ENCODE peak calls at places on chromosomes 2 and 18, in six cellular contexts. O, A, W, T, G and S are unnamed samples.
A peak's percentile ranks its signal among the peaks of the same experiment; 100 is the strongest.

GRCh38 chr2:160252278-160252887 is 52.3 kb upstream of the ITGB6 start:
- DNase-seq in G (peak; percentile 60), W (no peak), T (peak; percentile 38), O (no peak), A (peak; percentile 74), S (peak; percentile 77)

GRCh38 chr2:220334210-220334609 is 706.8 kb downstream of the SLC4A3 start:
- DNase-seq in A (no peak), O (no peak), G (peak; percentile 11), T (peak; percentile 85), W (no peak), S (no peak)

GRCh38 chr2:240579771-240580614 is 6.5 kb upstream of the CAPN10 start:
- DNase-seq in G (peak; percentile 94), O (peak; percentile 64), W (no peak), A (peak; percentile 94), T (peak; percentile 95), S (peak; percentile 83)

GRCh38 chr2:150532883-150533282 is 45.4 kb upstream of the RND3 start:
- DNase-seq in O (no peak), A (no peak), G (peak; percentile 61), W (no peak), T (peak; percentile 70), S (no peak)

GRCh38 chr2:195337597-195337996 is 319.4 kb upstream of the SLC39A10 start:
- DNase-seq in G (no peak), W (no peak), O (no peak), T (no peak), A (no peak), S (no peak)

GRCh38 chr2:86035371-86035882 is 70.3 kb downstream of the POLR1A start:
- DNase-seq in W (no peak), T (no peak), A (no peak), G (no peak), O (no peak), S (no peak)

GRCh38 chr2:130834091-130834922 is 2.4 kb upstream of the ARHGEF4 start:
- DNase-seq in G (peak; percentile 5), A (no peak), W (no peak), T (peak; percentile 26), O (no peak), S (no peak)

GRCh38 chr18:11398625-11399024 is 210.8 kb upstream of the SLC35G4 start:
- DNase-seq in T (peak; percentile 24), G (peak; percentile 9), W (no peak), O (no peak), A (peak; percentile 3), S (no peak)

GRCh38 chr2:183903026-183903425 is 695.3 kb upstream of the ZNF804A start:
- DNase-seq in G (no peak), O (no peak), W (no peak), T (no peak), A (no peak), S (no peak)

GRCh38 chr18:63586431-63586830 is 712 bp upstream of the SERPINB13 start:
- DNase-seq in O (no peak), A (no peak), W (no peak), G (no peak), T (no peak), S (no peak)